ENCODE peak calls at places on chromosome 9, in four cellular contexts. A, Q, K and I are unnamed samples.

GRCh38 chr9:128724744-128725211 is 851 bp upstream of the ZDHHC12 start:
- DNase-seq in A (peak; percentile 32), Q (peak; percentile 91), K (peak; percentile 20), I (peak; percentile 70)

GRCh38 chr9:101400120-101400519 is 1.5 kb downstream of the ZNF189 start:
- DNase-seq in A (no peak), Q (peak; percentile 14), K (no peak), I (no peak)

GRCh38 chr9:121739971-121740370 is 88.5 kb downstream of the DAB2IP start:
- DNase-seq in A (no peak), Q (no peak), K (no peak), I (no peak)

GRCh38 chr9:98502976-98503325 is 205.8 kb downstream of the GABBR2 start:
- DNase-seq in A (no peak), Q (no peak), K (no peak), I (no peak)

GRCh38 chr9:121604242-121604641 is 47.2 kb upstream of the DAB2IP start:
- DNase-seq in A (no peak), Q (no peak), K (peak; percentile 82), I (no peak)

GRCh38 chr9:106621299-106621920 is 241.6 kb upstream of the ZNF462 start:
- DNase-seq in A (no peak), Q (no peak), K (no peak), I (no peak)

GRCh38 chr9:33179298-33179697 is 12.2 kb upstream of the B4GALT1 start:
- DNase-seq in A (no peak), Q (no peak), K (no peak), I (no peak)

GRCh38 chr9:6467006-6467625 is 54.1 kb downstream of the UHRF2 start:
- DNase-seq in A (no peak), Q (no peak), K (no peak), I (no peak)

GRCh38 chr9:35906923-35907699 is 1.1 kb downstream of the HRCT1 start:
- DNase-seq in A (no peak), Q (no peak), K (no peak), I (no peak)

GRCh38 chr9:13279284-13280162 is at the start of gene MPDZ:
- DNase-seq in A (no peak), Q (peak; percentile 70), K (peak; percentile 31), I (no peak)

GRCh38 chr9:112080831-112081542 is 94.1 kb downstream of the SUSD1 start:
- DNase-seq in A (no peak), Q (no peak), K (no peak), I (no peak)

GRCh38 chr9:96392263-96392662 is 8.8 kb upstream of the SLC35D2 start:
- DNase-seq in A (no peak), Q (no peak), K (no peak), I (no peak)

GRCh38 chr9:124593080-124594058 is 86.2 kb upstream of the NR5A1 start:
- DNase-seq in A (no peak), Q (peak; percentile 39), K (no peak), I (no peak)

GRCh38 chr9:12748016-12748415 is 26.8 kb upstream of the LURAP1L start:
- DNase-seq in A (no peak), Q (no peak), K (no peak), I (no peak)

DNA sequence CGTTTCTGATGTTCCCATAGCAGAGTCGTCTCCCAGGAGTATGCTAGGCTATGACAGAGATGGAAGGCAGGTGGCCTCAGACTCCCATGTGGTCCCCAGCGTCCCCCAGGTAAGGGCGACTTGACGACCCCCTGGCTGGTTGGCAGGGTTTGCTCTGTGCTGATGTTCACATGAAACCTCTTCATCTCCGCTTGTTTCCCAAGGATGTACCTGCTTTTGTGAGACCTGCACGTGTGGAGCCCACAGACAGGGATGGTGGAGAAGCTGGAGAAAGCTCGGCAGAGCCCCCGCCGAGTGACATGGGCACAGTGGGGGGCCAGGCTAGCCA is 108.3 kb downstream of the WNK2 start:
- DNase-seq in A (no peak), Q (no peak), K (no peak), I (no peak)
- TF ChIP-seq POLR2AphosphoS5 in A (no peak), Q (no peak), K (no peak), I (no peak)

DNA sequence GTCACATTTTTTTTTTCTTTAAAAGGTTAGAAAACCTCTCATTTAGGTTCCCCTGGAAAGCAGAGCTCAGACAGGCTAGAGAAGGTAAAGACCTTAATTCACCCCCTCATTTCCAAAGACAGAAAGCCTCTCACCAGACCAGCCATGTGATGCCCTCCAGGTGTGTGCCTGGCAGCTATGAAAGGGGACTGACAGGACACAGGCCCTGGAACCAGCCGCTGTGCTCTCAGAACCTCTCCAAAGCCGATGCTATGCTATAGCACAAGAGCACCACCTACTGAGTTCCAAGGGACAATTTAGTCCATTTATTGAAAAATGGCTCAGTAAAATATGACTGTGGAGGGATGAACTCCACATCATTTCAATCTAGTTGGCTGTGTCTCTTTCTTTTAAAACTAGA is 48.8 kb downstream of the FANCC start:
- DNase-seq in A (no peak), Q (no peak), K (peak; percentile 69), I (no peak)
- TF ChIP-seq GABPA in A (no peak), Q (no peak), K (no peak), I (no peak)

GRCh38 chr9:114928092-114928491 is 2.3 kb downstream of the TNFSF8 start:
- DNase-seq in A (no peak), Q (no peak), K (no peak), I (no peak)

GRCh38 chr9:114924327-114924726 is 6.1 kb downstream of the TNFSF8 start:
- DNase-seq in A (no peak), Q (no peak), K (no peak), I (no peak)

GRCh38 chr9:114925039-114925438 is 5.4 kb downstream of the TNFSF8 start:
- DNase-seq in A (no peak), Q (no peak), K (no peak), I (no peak)

GRCh38 chr9:114923918-114924317 is 6.5 kb downstream of the TNFSF8 start:
- DNase-seq in A (no peak), Q (no peak), K (no peak), I (no peak)

GRCh38 chr9:114925672-114926071 is 4.7 kb downstream of the TNFSF8 start:
- DNase-seq in A (no peak), Q (no peak), K (no peak), I (no peak)
- TF ChIP-seq POLR2AphosphoS5 in A (no peak), Q (no peak), K (no peak), I (no peak)

DNA sequence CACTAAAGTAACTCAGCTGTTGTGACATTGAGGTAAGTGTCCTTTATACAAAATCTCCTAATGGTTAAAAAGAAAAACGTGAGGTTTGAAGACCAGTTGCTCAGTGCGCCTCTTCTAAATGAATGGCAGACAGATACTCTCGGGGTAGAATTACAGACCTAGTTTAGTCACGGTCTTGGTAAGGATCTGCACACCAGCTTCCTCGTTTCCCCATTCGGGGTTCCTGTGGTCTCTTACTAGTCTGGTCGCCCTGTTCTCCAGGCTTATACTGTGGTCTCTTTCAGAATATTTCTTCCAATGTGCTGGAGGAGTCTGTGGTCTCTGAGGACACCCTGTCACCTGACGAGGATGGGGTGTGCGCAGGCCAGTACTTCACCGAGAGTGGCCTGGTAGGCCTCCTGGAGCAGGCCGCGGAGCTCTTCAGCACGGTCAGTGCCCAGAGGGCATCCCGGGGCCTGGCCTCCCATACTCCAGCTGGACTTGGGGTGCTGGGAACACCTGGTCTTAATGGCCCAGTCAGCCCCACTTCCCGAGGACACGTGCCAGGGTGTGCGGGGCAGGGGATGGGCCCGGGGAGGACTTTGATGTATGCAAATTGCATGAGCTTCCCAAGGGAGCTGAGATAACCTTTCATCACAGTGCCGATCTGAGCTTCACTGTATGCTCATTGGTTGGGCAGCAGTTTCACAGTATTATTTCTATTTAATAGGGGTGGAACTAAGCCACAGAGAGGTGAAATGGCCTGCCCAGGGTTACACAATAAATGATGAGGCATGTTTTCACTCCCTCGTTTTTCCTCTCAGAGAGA is 224.5 kb downstream of the DOCK8 start:
- DNase-seq in A (no peak), Q (no peak), K (no peak), I (no peak)
- TF ChIP-seq GABPA in A (no peak), Q (no peak), K (no peak), I (no peak)

DNA sequence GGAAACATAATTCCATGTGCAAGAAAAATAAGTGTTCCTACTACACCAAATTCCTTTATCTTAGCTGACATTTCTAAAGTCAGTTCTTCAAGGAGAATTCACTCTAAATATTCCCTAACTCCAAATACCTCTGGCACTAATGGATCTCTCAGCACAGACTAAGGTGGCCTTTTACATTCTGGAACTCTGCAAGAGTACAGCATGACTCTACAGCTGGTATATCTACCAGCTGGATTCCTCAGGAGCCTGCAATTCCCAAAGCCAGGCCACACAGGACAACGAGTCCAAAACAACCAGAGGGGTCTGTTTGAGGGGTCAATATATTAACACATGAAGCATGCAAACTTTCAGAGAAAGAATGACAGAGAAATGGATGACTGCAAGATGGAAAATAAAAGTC is 27.2 kb downstream of the TMEM245 start:
- DNase-seq in A (no peak), Q (no peak), K (no peak), I (no peak)
- TF ChIP-seq POLR2AphosphoS5 in A (no peak), Q (no peak), K (no peak), I (no peak)

GRCh38 chr9:16048129-16048528 is 495.3 kb downstream of the CCDC171 start:
- DNase-seq in A (no peak), Q (no peak), K (no peak), I (no peak)

GRCh38 chr9:16046713-16047112 is 493.9 kb downstream of the CCDC171 start:
- DNase-seq in A (no peak), Q (no peak), K (no peak), I (no peak)

GRCh38 chr9:16039988-16040761 is 487.3 kb downstream of the CCDC171 start:
- DNase-seq in A (no peak), Q (no peak), K (peak; percentile 9), I (no peak)

GRCh38 chr9:16039103-16039987 is 486.5 kb downstream of the CCDC171 start:
- DNase-seq in A (no peak), Q (no peak), K (peak; percentile 23), I (peak; percentile 34)

GRCh38 chr9:16044116-16044881 is 491.5 kb downstream of the CCDC171 start:
- DNase-seq in A (no peak), Q (no peak), K (no peak), I (no peak)
- TF ChIP-seq GABPA in A (no peak), Q (no peak), K (no peak), I (no peak)